ENCODE peak calls at places on chromosomes 4 and X, in six cellular contexts. I, R, M, G, Q and A are unnamed samples.

GRCh38 chr4:146235654-146236570 is 21.6 kb downstream of the REELD1 start:
- DNase-seq in I (no peak), M (no peak), R (no peak), G (no peak), Q (no peak), A (no peak)

GRCh38 chr4:185117300-185117934 is 25.6 kb upstream of the SLC25A4 start:
- DNase-seq in Q (no peak), G (no peak), R (no peak), I (no peak), M (no peak), A (no peak)

GRCh38 chr4:89305712-89306437 is 1.7 kb downstream of the GPRIN3 start:
- DNase-seq in M (no peak), I (peak), R (no peak), G (no peak), Q (peak), A (no peak)

GRCh38 chrX:103585421-103586313 is at the start of gene TCEAL4:
- DNase-seq in R (peak), Q (no peak), G (no peak), M (peak), I (no peak), A (peak)

GRCh38 chrX:41785685-41786084 is 61.7 kb downstream of the GPR82 start:
- DNase-seq in G (no peak), I (no peak), R (no peak), Q (peak), M (no peak), A (no peak)

GRCh38 chr4:185811509-185812364 is at the start of gene SORBS2:
- DNase-seq in M (no peak), I (peak), R (peak), G (no peak), Q (no peak), A (no peak)

GRCh38 chrX:19846995-19847790 is 40.2 kb downstream of the SH3KBP1 start:
- DNase-seq in Q (peak), M (no peak), I (peak), G (no peak), R (no peak), A (no peak)

GRCh38 chr4:243407-243806 is 61.9 kb downstream of the ZNF732 start:
- DNase-seq in Q (no peak), I (no peak), M (no peak), R (peak), G (no peak), A (no peak)

GRCh38 chr4:64368741-64369140 is 40.5 kb downstream of the TECRL start:
- DNase-seq in G (no peak), Q (no peak), I (no peak), M (no peak), R (no peak), A (no peak)

GRCh38 chrX:122703762-122704161 is 480.3 kb upstream of the GRIA3 start:
- DNase-seq in G (no peak), R (no peak), I (no peak), M (no peak), Q (peak), A (no peak)

GRCh38 chr4:26000274-26000950 is 86.4 kb downstream of the SMIM20 start:
- DNase-seq in R (no peak), G (no peak), I (no peak), Q (no peak), M (no peak), A (no peak)

GRCh38 chr4:48069026-48069425 is 52.5 kb downstream of the NIPAL1 start:
- DNase-seq in R (no peak), G (no peak), M (no peak), I (no peak), Q (no peak), A (no peak)

GRCh38 chrX:52556741-52557140 is 39.9 kb upstream of the XAGE1B start:
- DNase-seq in R (no peak), I (no peak), G (no peak), M (no peak), Q (no peak), A (no peak)

GRCh38 chr4:78612398-78613005 is 60.9 kb downstream of the ANXA3 start:
- DNase-seq in I (peak), M (no peak), R (no peak), Q (peak), G (no peak), A (no peak)

GRCh38 chrX:77087529-77088169 is 359.5 kb upstream of the FGF16 start:
- DNase-seq in R (no peak), I (no peak), M (no peak), Q (no peak), G (no peak), A (no peak)

GRCh38 chrX:46649421-46650260 is 76.1 kb downstream of the CHST7 start:
- DNase-seq in G (no peak), Q (no peak), I (peak), R (peak), M (no peak), A (no peak)

GRCh38 chrX:72526534-72527508 is 45.8 kb downstream of the HDAC8 start:
- DNase-seq in R (no peak), Q (no peak), I (no peak), G (no peak), M (no peak), A (no peak)

GRCh38 chrX:107856289-107856688 is 30.6 kb downstream of the MID2 start:
- DNase-seq in Q (no peak), R (no peak), I (no peak), M (no peak), G (no peak), A (no peak)

GRCh38 chr4:25650271-25650670 is 5.4 kb upstream of the SLC34A2 start:
- DNase-seq in I (no peak), G (no peak), R (no peak), M (no peak), Q (no peak), A (no peak)

GRCh38 chrX:100928660-100929613 is at the start of gene XKRX:
- DNase-seq in G (peak), M (peak), Q (no peak), R (peak), I (no peak), A (no peak)

GRCh38 chr4:57373971-57374370 is 263.8 kb upstream of the IGFBP7 start:
- DNase-seq in Q (no peak), I (no peak), M (no peak), R (no peak), G (no peak), A (no peak)

GRCh38 chr4:122537388-122538135 is 81.0 kb upstream of the IL2 start:
- DNase-seq in G (no peak), M (no peak), R (no peak), Q (no peak), I (no peak), A (no peak)

GRCh38 chrX:56726609-56727008 is 2.4 kb upstream of the NBDY start:
- DNase-seq in I (peak), M (no peak), Q (peak), R (peak), G (no peak), A (no peak)

GRCh38 chr4:140358281-140358680 is 15.2 kb upstream of the SCOC start:
- DNase-seq in G (no peak), I (no peak), M (no peak), Q (no peak), R (no peak), A (no peak)

GRCh38 chrX:63718010-63718694 is 66.9 kb downstream of the ARHGEF9 start:
- DNase-seq in R (no peak), Q (no peak), M (no peak), G (no peak), I (no peak), A (no peak)

GRCh38 chrX:103063918-103064434 is at the start of gene BEX1:
- DNase-seq in G (no peak), M (peak), I (no peak), Q (peak), R (peak), A (peak)

GRCh38 chrX:154733072-154733425 is 17.8 kb downstream of the GAB3 start:
- DNase-seq in R (no peak), M (no peak), Q (peak), I (no peak), G (no peak), A (no peak)

GRCh38 chr4:119706804-119707203 is 78.2 kb upstream of the PDE5A start:
- DNase-seq in Q (no peak), G (no peak), R (no peak), I (no peak), M (no peak), A (no peak)